ENCODE peak calls at places on chromosomes 7 and 10, in five cellular contexts. K is foreskin fibroblast, X is cardiac fibroblast, N is GM23338, F is vagina. E is an unnamed sample.

GRCh38 chr10:132136097-132136521 is 50.6 kb upstream of the DPYSL4 start:
- DNase-seq in F (no peak), K (no peak), N (no peak), X (no peak), E (no peak)

GRCh38 chr7:44116087-44116788 is 7.1 kb downstream of the POLD2 start:
- DNase-seq in K (no peak), N (no peak), F (no peak), X (no peak), E (no peak)

GRCh38 chr7:81267508-81267907 is 348.7 kb upstream of the SEMA3C start:
- DNase-seq in X (peak), N (no peak), K (peak), F (no peak), E (peak)

GRCh38 chr10:35329520-35329919 is 6.8 kb upstream of the CCNY start:
- DNase-seq in X (no peak), F (no peak), K (no peak), N (peak), E (no peak)

GRCh38 chr10:73838827-73839226 is 27.4 kb upstream of the NDST2 start:
- DNase-seq in F (no peak), X (no peak), K (peak), N (no peak), E (peak)

GRCh38 chr7:100673942-100674431 is 447 bp downstream of the GNB2 start:
- DNase-seq in F (no peak), K (peak), N (no peak), X (no peak), E (peak)

GRCh38 chr10:43138757-43139241 is 554 bp downstream of the CSGALNACT2 start:
- DNase-seq in F (no peak), N (peak), K (peak), X (peak), E (peak)

GRCh38 chr7:38731195-38731594 is 100.0 kb upstream of the AMPH start:
- DNase-seq in N (no peak), K (no peak), F (no peak), X (peak), E (peak)

GRCh38 chr10:64426745-64427144 is 905.5 kb downstream of the REEP3 start:
- DNase-seq in K (no peak), F (no peak), N (no peak), X (no peak), E (no peak)

GRCh38 chr10:131816157-131816775 is 84.5 kb upstream of the PPP2R2D start:
- DNase-seq in K (no peak), F (peak), N (no peak), X (no peak), E (no peak)

GRCh38 chr7:92242972-92243371 is 2.7 kb downstream of the KRIT1 start:
- DNase-seq in K (peak), F (no peak), N (no peak), X (no peak), E (no peak)

GRCh38 chr10:28744021-28744420 is 66.7 kb downstream of the BAMBI start:
- DNase-seq in N (no peak), X (no peak), F (no peak), K (no peak), E (no peak)

GRCh38 chr10:35412900-35413491 is 76.7 kb downstream of the CCNY start:
- DNase-seq in X (no peak), F (no peak), N (no peak), K (peak), E (peak)

GRCh38 chr10:117615649-117616048 is 73.1 kb downstream of the EMX2 start:
- DNase-seq in F (peak), N (no peak), X (no peak), K (no peak), E (no peak)
- H3K4me3 ChIP-seq in F (no peak), N (no peak), X (no peak), K (no peak), E (no peak)

GRCh38 chr10:119441921-119442757 is 100.4 kb downstream of the RGS10 start:
- DNase-seq in X (no peak), N (no peak), F (no peak), K (no peak), E (no peak)
- TF ChIP-seq CTCF in X (no peak), N (peak), F (no peak), K (no peak), E (no peak)

GRCh38 chr7:28958235-28958945 is at the start of gene TRIL:
- DNase-seq in K (peak), N (peak), F (no peak), X (peak), E (peak)
- H3K4me3 ChIP-seq in K (peak), N (peak), F (peak), X (peak), E (peak)

DNA sequence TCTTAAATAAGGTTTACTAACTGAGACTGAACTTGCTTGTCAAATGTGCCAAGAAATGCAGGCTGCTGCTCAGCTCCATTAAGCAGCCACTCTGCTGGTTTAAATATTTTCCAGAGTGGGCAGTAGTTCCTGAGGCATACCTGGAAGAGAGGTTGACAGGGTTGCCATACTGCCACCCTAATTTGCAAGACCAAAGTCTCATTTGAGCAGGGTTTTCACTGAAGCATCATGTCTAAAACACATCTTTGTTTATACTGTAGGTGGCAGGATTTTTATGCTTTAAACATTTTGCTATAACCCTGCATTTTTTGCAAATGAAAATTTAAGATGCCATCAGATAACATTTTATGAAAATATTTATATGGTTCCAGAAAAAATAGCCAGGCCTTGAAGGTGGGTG is 618.0 kb upstream of the LRRTM3 start:
- DNase-seq in K (no peak), F (no peak), X (no peak), N (peak), E (no peak)
- TF ChIP-seq CTCF in K (no peak), F (no peak), X (peak), N (no peak), E (no peak)